ENCODE peak calls at places on chromosomes 13 and 19, in six cellular contexts. C is DND-41, L is EL, V is bronchial epithelial cell, D is upper lobe of right lung, B is psoas muscle. T is an unnamed sample.

GRCh38 chr13:27744861-27745260 is 47.4 kb upstream of the GSX1 start:
- DNase-seq in C (no peak), D (no peak), L (no peak), V (no peak), B (no peak), T (no peak)

GRCh38 chr19:17073869-17074627 is 1.2 kb downstream of the HAUS8 start:
- DNase-seq in D (no peak), B (no peak), V (no peak), L (peak), C (peak), T (no peak)

GRCh38 chr13:31909889-31910551 is 121.6 kb upstream of the FRY start:
- DNase-seq in B (no peak), V (peak), D (no peak), L (peak), C (peak), T (peak)

GRCh38 chr13:109256866-109257760 is 529.3 kb downstream of the IRS2 start:
- DNase-seq in C (no peak), D (no peak), B (no peak), L (peak), V (peak), T (peak)

GRCh38 chr13:68257111-68257842 is 1027.1 kb upstream of the PCDH9 start:
- DNase-seq in V (no peak), L (no peak), C (no peak), B (no peak), D (no peak), T (no peak)

GRCh38 chr13:44679602-44680001 is 103.5 kb upstream of the TSC22D1 start:
- DNase-seq in D (no peak), C (no peak), L (no peak), B (no peak), V (no peak), T (no peak)

GRCh38 chr13:102686024-102686423 is 8.8 kb downstream of the METTL21C start:
- DNase-seq in V (no peak), D (no peak), C (no peak), B (no peak), L (no peak), T (no peak)

GRCh38 chr19:6376512-6377193 is 920 bp upstream of the PSPN start:
- DNase-seq in C (no peak), B (no peak), D (no peak), L (no peak), V (no peak), T (no peak)

GRCh38 chr13:41222259-41222852 is 28.0 kb upstream of the KBTBD7 start:
- DNase-seq in B (no peak), V (peak), D (no peak), L (peak), C (peak), T (peak)

GRCh38 chr19:10321417-10321797 is 5.6 kb upstream of the FDX2 start:
- DNase-seq in V (no peak), C (no peak), B (no peak), L (no peak), D (no peak), T (no peak)

GRCh38 chr13:104286566-104287290 is 1220.5 kb upstream of the SLC10A2 start:
- DNase-seq in D (no peak), V (peak), C (peak), B (no peak), L (no peak), T (no peak)

GRCh38 chr19:2883686-2884439 is 16.7 kb downstream of the ZNF556 start:
- DNase-seq in D (no peak), L (no peak), V (no peak), C (peak), B (no peak), T (no peak)

T was measured in hepatocyte.